ENCODE peak calls at places on chromosomes 16 and 17, in four cellular contexts. One of them, this sample, is unnamed.

GRCh38 chr16:19718624-19718965 is 524 bp downstream of the IQCK start:
- DNase-seq in fibroblast of mammary gland: peak
- DNase-seq in psoas muscle: no peak
- DNase-seq in fibroblast of the aortic adventitia: no peak
- DNase-seq in this sample: no peak

GRCh38 chr17:12619444-12620199 is 46.1 kb upstream of the MYOCD start:
- DNase-seq in fibroblast of mammary gland: peak
- DNase-seq in psoas muscle: no peak
- DNase-seq in fibroblast of the aortic adventitia: peak
- DNase-seq in this sample: no peak

GRCh38 chr16:2296662-2297505 is 29.0 kb upstream of the RNPS1 start:
- DNase-seq in fibroblast of mammary gland: peak
- DNase-seq in psoas muscle: no peak
- DNase-seq in fibroblast of the aortic adventitia: peak
- DNase-seq in this sample: no peak

GRCh38 chr17:40516581-40517285 is 15.3 kb upstream of the TNS4 start:
- DNase-seq in fibroblast of mammary gland: peak
- DNase-seq in psoas muscle: no peak
- DNase-seq in fibroblast of the aortic adventitia: no peak
- DNase-seq in this sample: no peak

GRCh38 chr16:17571499-17572093 is 100.8 kb upstream of the XYLT1 start:
- DNase-seq in fibroblast of mammary gland: no peak
- DNase-seq in psoas muscle: no peak
- DNase-seq in fibroblast of the aortic adventitia: no peak
- DNase-seq in this sample: no peak

GRCh38 chr17:31093866-31094599 is 744 bp upstream of the NF1 start:
- DNase-seq in fibroblast of mammary gland: no peak
- DNase-seq in psoas muscle: no peak
- DNase-seq in fibroblast of the aortic adventitia: no peak
- DNase-seq in this sample: no peak

GRCh38 chr17:77571562-77571981 is 386.9 kb upstream of the TNRC6C start:
- DNase-seq in fibroblast of mammary gland: no peak
- DNase-seq in psoas muscle: no peak
- DNase-seq in fibroblast of the aortic adventitia: peak
- DNase-seq in this sample: no peak

GRCh38 chr17:74296548-74296936 is 22.5 kb downstream of the DNAI2 start:
- DNase-seq in fibroblast of mammary gland: peak
- DNase-seq in psoas muscle: peak
- DNase-seq in fibroblast of the aortic adventitia: peak
- DNase-seq in this sample: no peak

GRCh38 chr17:41009936-41010335 is 1.0 kb upstream of the KRTAP3-1 start:
- DNase-seq in fibroblast of mammary gland: no peak
- DNase-seq in psoas muscle: no peak
- DNase-seq in fibroblast of the aortic adventitia: no peak
- DNase-seq in this sample: no peak

GRCh38 chr17:36617773-36618172 is 16.4 kb downstream of the MRM1 start:
- DNase-seq in fibroblast of mammary gland: no peak
- DNase-seq in psoas muscle: no peak
- DNase-seq in fibroblast of the aortic adventitia: no peak
- DNase-seq in this sample: no peak

GRCh38 chr16:4879049-4879448 is 31.8 kb downstream of the UBN1 start:
- DNase-seq in fibroblast of mammary gland: peak
- DNase-seq in psoas muscle: no peak
- DNase-seq in fibroblast of the aortic adventitia: no peak
- DNase-seq in this sample: no peak

DNA sequence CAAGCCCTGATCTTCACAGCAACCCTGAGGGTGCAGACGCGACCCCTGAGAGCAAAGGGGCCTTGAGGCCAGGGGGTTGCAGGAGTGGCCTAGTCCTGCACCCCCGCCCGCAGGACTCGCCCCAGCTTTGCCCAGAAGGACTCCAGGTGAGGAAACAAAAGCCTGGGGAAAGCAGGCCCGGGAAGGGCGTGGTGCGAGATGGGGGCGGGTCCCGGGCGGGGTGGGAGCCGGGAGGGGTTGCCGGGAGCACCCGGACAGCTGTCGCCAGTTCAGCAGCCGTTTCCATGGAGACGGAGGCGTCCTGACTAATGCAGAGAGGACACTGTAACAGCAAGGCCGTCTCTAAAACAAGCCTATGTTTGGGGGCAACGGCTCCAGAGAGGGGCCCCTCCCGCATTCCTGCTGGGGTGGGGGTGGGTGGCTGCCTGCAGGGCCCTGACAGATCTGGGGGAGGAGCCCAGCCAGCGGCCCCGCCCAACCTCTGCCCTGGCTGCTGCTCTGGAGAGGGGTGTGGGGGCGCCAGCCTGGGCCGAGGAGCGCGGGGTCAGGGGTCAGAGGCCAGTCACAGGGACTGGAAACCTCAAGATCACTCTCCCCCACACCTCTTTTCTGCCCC is 3.0 kb upstream of the TPPP3 start:
- DNase-seq in fibroblast of mammary gland: peak
- DNase-seq in psoas muscle: peak
- DNase-seq in fibroblast of the aortic adventitia: peak
- DNase-seq in this sample: no peak
- TF ChIP-seq CTCF in fibroblast of mammary gland: no peak
- TF ChIP-seq CTCF in psoas muscle: no peak
- TF ChIP-seq CTCF in fibroblast of the aortic adventitia: no peak
- TF ChIP-seq CTCF in this sample: no peak

DNA sequence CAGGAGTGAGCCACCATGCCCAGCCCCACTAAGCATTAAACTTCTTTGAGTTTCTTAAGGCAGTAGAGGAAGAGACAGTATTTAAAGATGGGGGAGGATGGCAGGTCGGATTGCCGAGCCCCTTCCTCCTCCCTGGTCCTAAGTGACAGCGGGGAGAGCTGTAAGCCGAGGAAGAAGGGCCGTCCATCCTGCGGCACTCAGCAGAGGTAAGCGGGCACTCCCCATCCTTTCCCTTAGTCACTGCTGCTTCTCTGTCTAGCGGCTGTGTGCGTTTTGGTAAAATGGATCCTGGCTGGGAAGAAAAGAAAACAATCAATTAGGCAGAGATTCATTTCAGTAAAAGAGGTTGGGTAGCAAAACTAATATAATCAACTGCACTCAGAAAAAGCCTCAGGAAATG is 13.9 kb downstream of the DNAAF1 start:
- DNase-seq in fibroblast of mammary gland: no peak
- DNase-seq in psoas muscle: no peak
- DNase-seq in fibroblast of the aortic adventitia: no peak
- DNase-seq in this sample: no peak
- TF ChIP-seq CTCF in fibroblast of mammary gland: no peak
- TF ChIP-seq CTCF in psoas muscle: no peak
- TF ChIP-seq CTCF in fibroblast of the aortic adventitia: no peak
- TF ChIP-seq CTCF in this sample: no peak

GRCh38 chr16:57984443-57985203 is 13.7 kb upstream of the CNGB1 start:
- DNase-seq in fibroblast of mammary gland: peak
- DNase-seq in psoas muscle: peak
- DNase-seq in fibroblast of the aortic adventitia: peak
- DNase-seq in this sample: peak
- TF ChIP-seq CTCF in fibroblast of mammary gland: no peak
- TF ChIP-seq CTCF in psoas muscle: no peak
- TF ChIP-seq CTCF in fibroblast of the aortic adventitia: no peak
- TF ChIP-seq CTCF in this sample: no peak

GRCh38 chr16:10078541-10078949 is 103.7 kb downstream of the GRIN2A start:
- DNase-seq in fibroblast of mammary gland: no peak
- DNase-seq in psoas muscle: no peak
- DNase-seq in fibroblast of the aortic adventitia: no peak
- DNase-seq in this sample: no peak
- TF ChIP-seq CTCF in fibroblast of mammary gland: no peak
- TF ChIP-seq CTCF in psoas muscle: no peak
- TF ChIP-seq CTCF in fibroblast of the aortic adventitia: no peak
- TF ChIP-seq CTCF in this sample: peak

GRCh38 chr16:85529489-85530369 is 83.4 kb upstream of the GSE1 start:
- DNase-seq in fibroblast of mammary gland: no peak
- DNase-seq in psoas muscle: no peak
- DNase-seq in fibroblast of the aortic adventitia: no peak
- DNase-seq in this sample: no peak
- TF ChIP-seq CTCF in fibroblast of mammary gland: no peak
- TF ChIP-seq CTCF in psoas muscle: no peak
- TF ChIP-seq CTCF in fibroblast of the aortic adventitia: no peak
- TF ChIP-seq CTCF in this sample: peak

DNA sequence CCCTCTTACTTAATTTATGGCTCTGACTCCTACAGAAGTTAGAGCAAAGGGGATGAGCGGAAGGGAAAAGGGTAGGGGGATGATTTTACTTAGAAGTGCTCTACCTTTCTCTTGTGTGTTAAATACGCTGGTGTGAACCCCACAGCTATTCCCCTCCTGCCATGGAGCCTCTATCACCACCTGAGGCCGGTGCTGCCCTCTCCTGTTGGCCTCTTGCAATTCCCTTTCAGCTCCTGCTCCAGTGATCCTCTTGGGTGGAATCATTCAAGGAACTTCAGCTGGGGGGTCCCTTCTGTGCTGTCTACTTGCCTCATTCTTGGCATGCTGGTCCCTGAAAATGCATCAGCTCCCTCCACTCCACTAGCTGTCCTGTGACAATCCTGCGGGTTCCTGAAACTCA is 41.8 kb upstream of the CDH8 start:
- DNase-seq in fibroblast of mammary gland: no peak
- DNase-seq in psoas muscle: no peak
- DNase-seq in fibroblast of the aortic adventitia: no peak
- DNase-seq in this sample: no peak
- TF ChIP-seq CTCF in fibroblast of mammary gland: no peak
- TF ChIP-seq CTCF in psoas muscle: no peak
- TF ChIP-seq CTCF in fibroblast of the aortic adventitia: no peak
- TF ChIP-seq CTCF in this sample: peak

GRCh38 chr16:12517310-12517694 is 286.4 kb downstream of the CPPED1 start:
- DNase-seq in fibroblast of mammary gland: no peak
- DNase-seq in psoas muscle: no peak
- DNase-seq in fibroblast of the aortic adventitia: no peak
- DNase-seq in this sample: no peak
- TF ChIP-seq CTCF in fibroblast of mammary gland: no peak
- TF ChIP-seq CTCF in psoas muscle: no peak
- TF ChIP-seq CTCF in fibroblast of the aortic adventitia: no peak
- TF ChIP-seq CTCF in this sample: no peak

DNA sequence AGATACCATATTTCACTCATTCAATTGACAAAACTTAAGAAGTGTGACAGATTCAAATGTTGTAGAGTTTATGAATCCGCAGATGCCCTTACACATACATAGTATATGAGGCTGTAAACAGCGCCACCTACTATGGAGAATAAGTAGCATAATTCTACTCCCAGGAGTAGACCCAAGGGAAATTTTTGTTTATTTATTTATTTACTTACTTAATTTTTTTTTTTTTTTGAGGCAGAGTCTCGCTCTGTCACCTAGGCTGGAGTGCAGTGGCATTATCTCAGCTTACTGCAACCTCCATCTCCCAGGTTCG is 35.5 kb downstream of the GAN start:
- DNase-seq in fibroblast of mammary gland: peak
- DNase-seq in psoas muscle: no peak
- DNase-seq in fibroblast of the aortic adventitia: peak
- DNase-seq in this sample: no peak
- TF ChIP-seq CTCF in fibroblast of mammary gland: peak
- TF ChIP-seq CTCF in psoas muscle: no peak
- TF ChIP-seq CTCF in fibroblast of the aortic adventitia: no peak
- TF ChIP-seq CTCF in this sample: no peak

GRCh38 chr17:58246104-58246740 is 7.8 kb downstream of the LPO start:
- DNase-seq in fibroblast of mammary gland: no peak
- DNase-seq in psoas muscle: no peak
- DNase-seq in fibroblast of the aortic adventitia: no peak
- DNase-seq in this sample: no peak
- TF ChIP-seq CTCF in fibroblast of mammary gland: no peak
- TF ChIP-seq CTCF in psoas muscle: no peak
- TF ChIP-seq CTCF in fibroblast of the aortic adventitia: no peak
- TF ChIP-seq CTCF in this sample: no peak

GRCh38 chr16:71439531-71439930 is 2.3 kb downstream of the TLE7 start:
- DNase-seq in fibroblast of mammary gland: peak
- DNase-seq in psoas muscle: no peak
- DNase-seq in fibroblast of the aortic adventitia: no peak
- DNase-seq in this sample: no peak

GRCh38 chr16:71442041-71442440 is at the start of gene TLE7:
- DNase-seq in fibroblast of mammary gland: no peak
- DNase-seq in psoas muscle: no peak
- DNase-seq in fibroblast of the aortic adventitia: no peak
- DNase-seq in this sample: no peak

GRCh38 chr16:71440669-71441347 is 1.0 kb downstream of the TLE7 start:
- DNase-seq in fibroblast of mammary gland: no peak
- DNase-seq in psoas muscle: no peak
- DNase-seq in fibroblast of the aortic adventitia: no peak
- DNase-seq in this sample: no peak

GRCh38 chr16:71443714-71444113 is 1.9 kb upstream of the TLE7 start:
- DNase-seq in fibroblast of mammary gland: no peak
- DNase-seq in psoas muscle: no peak
- DNase-seq in fibroblast of the aortic adventitia: no peak
- DNase-seq in this sample: no peak

DNA sequence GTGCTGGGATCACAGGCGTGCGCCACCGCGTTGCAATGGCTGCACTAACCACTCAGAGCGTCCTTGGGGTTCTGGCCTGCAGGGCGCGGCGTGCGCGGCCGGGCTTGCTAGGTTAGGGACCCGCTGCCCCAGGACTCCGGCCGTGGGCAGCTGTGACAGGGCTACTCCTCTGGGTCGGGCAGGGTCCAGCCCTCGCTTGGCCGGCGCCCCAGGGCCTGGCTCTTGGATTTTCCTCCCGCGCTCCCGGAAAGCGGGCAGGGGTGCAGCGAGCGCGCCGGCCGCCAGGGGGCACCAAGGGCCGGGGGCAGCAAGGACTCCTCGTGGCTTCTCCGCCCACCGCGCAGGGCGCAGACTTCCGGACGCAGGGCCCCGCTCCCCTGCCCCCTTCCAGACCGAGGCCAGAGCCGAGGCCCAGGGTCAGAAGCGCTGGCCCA is 489 bp downstream of the TLE7 start:
- DNase-seq in fibroblast of mammary gland: no peak
- DNase-seq in psoas muscle: no peak
- DNase-seq in fibroblast of the aortic adventitia: no peak
- DNase-seq in this sample: no peak
- TF ChIP-seq CTCF in fibroblast of mammary gland: no peak
- TF ChIP-seq CTCF in psoas muscle: no peak
- TF ChIP-seq CTCF in fibroblast of the aortic adventitia: peak
- TF ChIP-seq CTCF in this sample: no peak

This sample was measured in type B pancreatic cell.